ENCODE peak calls at places on chromosomes 7 and 10, in seven cellular contexts. G is cardiac muscle cell, L is activated B cell treated with CpG ODN at 0.5 μM for 24 hours, O is pancreas, M is heart left ventricle, R is endothelial cell, K is OCI-LY7. A is an unnamed sample.

GRCh38 chr7:20449146-20449648 is 118.5 kb downstream of the ITGB8 start:
- DNase-seq in G (no peak), L (no peak), O (no peak), M (no peak), R (no peak), K (no peak), A (no peak)

GRCh38 chr10:70418229-70418628 is 14.3 kb downstream of the EIF4EBP2 start:
- DNase-seq in G (no peak), L (no peak), O (no peak), M (no peak), R (no peak), K (no peak), A (no peak)

GRCh38 chr7:149787428-149788299 is 14.3 kb upstream of the ZNF467 start:
- DNase-seq in G (peak), L (no peak), O (peak), M (peak), R (no peak), K (no peak), A (no peak)

GRCh38 chr7:84230491-84230890 is 35.9 kb upstream of the SEMA3A start:
- DNase-seq in G (no peak), L (no peak), O (no peak), M (no peak), R (no peak), K (no peak), A (no peak)

GRCh38 chr7:11830582-11831382 is 1.2 kb downstream of the THSD7A start:
- DNase-seq in G (peak), L (no peak), O (no peak), M (no peak), R (no peak), K (no peak), A (no peak)

GRCh38 chr7:2242541-2243482 is 786 bp downstream of the NUDT1 start:
- DNase-seq in G (no peak), L (peak), O (no peak), M (no peak), R (peak), K (peak), A (no peak)

GRCh38 chr7:50209461-50210161 is 94.9 kb upstream of the IKZF1 start:
- DNase-seq in G (no peak), L (no peak), O (no peak), M (no peak), R (no peak), K (no peak), A (no peak)

GRCh38 chr7:156994417-156994816 is 16.0 kb downstream of the MNX1 start:
- DNase-seq in G (no peak), L (no peak), O (no peak), M (no peak), R (no peak), K (no peak), A (no peak)

GRCh38 chr10:88841316-88842111 is 10.1 kb downstream of the ANKRD22 start:
- DNase-seq in G (no peak), L (no peak), O (no peak), M (no peak), R (no peak), K (no peak), A (no peak)

GRCh38 chr7:129689995-129690581 is 78.6 kb downstream of the NRF1 start:
- DNase-seq in G (no peak), L (no peak), O (no peak), M (no peak), R (no peak), K (no peak), A (no peak)

GRCh38 chr10:127194598-127194997 is 1.8 kb downstream of the INSYN2A start:
- DNase-seq in G (no peak), L (no peak), O (no peak), M (no peak), R (no peak), K (no peak), A (no peak)

GRCh38 chr10:110420401-110421193 is 77.1 kb upstream of the DUSP5 start:
- DNase-seq in G (no peak), L (no peak), O (no peak), M (peak), R (no peak), K (no peak), A (no peak)

GRCh38 chr10:86958831-86959736 is 685 bp downstream of the SNCG start:
- DNase-seq in G (no peak), L (no peak), O (peak), M (peak), R (no peak), K (no peak), A (no peak)

GRCh38 chr10:117942261-117942660 is 104.5 kb downstream of the RAB11FIP2 start:
- DNase-seq in G (no peak), L (no peak), O (no peak), M (no peak), R (no peak), K (no peak), A (no peak)

GRCh38 chr10:30553625-30554442 is 75.7 kb downstream of the LYZL2 start:
- DNase-seq in G (peak), L (no peak), O (no peak), M (peak), R (peak), K (no peak), A (peak)

GRCh38 chr7:138935438-138936079 is 45.6 kb downstream of the KIAA1549 start:
- DNase-seq in G (peak), L (no peak), O (no peak), M (peak), R (no peak), K (no peak), A (no peak)

GRCh38 chr7:21256310-21256877 is 171.5 kb upstream of the SP4 start:
- DNase-seq in G (peak), L (no peak), O (no peak), M (no peak), R (peak), K (peak), A (no peak)

GRCh38 chr10:66591865-66592264 is 334.0 kb upstream of the LRRTM3 start:
- DNase-seq in G (no peak), L (no peak), O (no peak), M (no peak), R (no peak), K (no peak), A (no peak)

GRCh38 chr7:25615603-25616002 is 387.3 kb upstream of the NPVF start:
- DNase-seq in G (no peak), L (no peak), O (no peak), M (no peak), R (no peak), K (no peak), A (no peak)

GRCh38 chr7:7884855-7885254 is 83.7 kb upstream of the GLCCI1 start:
- DNase-seq in G (no peak), L (no peak), O (no peak), M (no peak), R (no peak), K (no peak), A (no peak)

DNA sequence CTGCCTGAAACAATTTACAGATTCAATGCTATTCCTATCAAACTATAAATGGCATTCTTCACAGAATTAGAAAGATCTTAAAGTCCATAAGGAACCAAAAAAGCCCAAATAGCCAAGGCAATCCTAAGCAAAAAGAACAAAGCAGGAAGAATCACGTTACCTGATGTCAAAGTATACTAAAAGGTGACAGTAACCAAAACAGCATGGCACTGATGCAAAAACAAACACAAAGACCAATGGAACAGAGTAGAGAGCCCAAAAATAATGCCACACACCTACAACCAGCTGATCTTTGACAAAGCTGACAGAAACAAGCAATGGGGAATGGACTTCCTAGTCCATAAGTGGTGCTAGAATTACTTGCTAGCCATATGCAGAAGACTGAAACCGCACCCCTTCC is 166.0 kb downstream of the KMT2E start:
- DNase-seq in G (no peak), L (no peak), O (no peak), M (no peak), R (no peak), K (no peak), A (no peak)
- TF ChIP-seq CTCF in G (no peak), L (no peak), O (no peak), M (no peak), R (no peak), K (no peak), A (no peak)

GRCh38 chr7:110309941-110310340 is 781.0 kb upstream of the LRRN3 start:
- DNase-seq in G (no peak), L (no peak), O (no peak), M (no peak), R (no peak), K (no peak), A (no peak)

GRCh38 chr7:110307776-110308175 is 783.2 kb upstream of the LRRN3 start:
- DNase-seq in G (no peak), L (no peak), O (no peak), M (no peak), R (no peak), K (no peak), A (no peak)

GRCh38 chr7:110308791-110309190 is 782.1 kb upstream of the LRRN3 start:
- DNase-seq in G (no peak), L (no peak), O (no peak), M (no peak), R (no peak), K (no peak), A (no peak)
- TF ChIP-seq CTCF in G (no peak), L (no peak), O (no peak), M (no peak), R (no peak), K (no peak), A (no peak)

GRCh38 chr10:128530301-128530700 is 404.1 kb upstream of the MKI67 start:
- DNase-seq in G (no peak), L (no peak), O (no peak), M (no peak), R (peak), K (peak), A (no peak)
- TF ChIP-seq CTCF in G (peak), L (no peak), O (peak), M (peak), R (peak), K (peak), A (peak)

GRCh38 chr7:43926193-43927043 is at the start of gene UBE2D4:
- DNase-seq in G (peak), L (peak), O (peak), M (peak), R (peak), K (peak), A (peak)
- TF ChIP-seq CTCF in G (peak), L (no peak), O (no peak), M (peak), R (no peak), K (no peak), A (peak)